ENCODE peak calls at places on chromosomes 1 and 21, in six cellular contexts. X is SK-N-SH, S is HCT116, V is HepG2, J is K562, P is H1. Y is an unnamed sample.

GRCh38 chr1:62318756-62319544 is at the start of gene KANK4:
- DNase-seq in X (peak), S (no peak), V (peak), J (no peak), P (no peak), Y (no peak)

GRCh38 chr1:25990702-25991395 is 7.0 kb downstream of the PAFAH2 start:
- DNase-seq in X (no peak), S (no peak), V (no peak), J (no peak), P (no peak), Y (no peak)

GRCh38 chr1:179247923-179248322 is 18.4 kb upstream of the ABL2 start:
- DNase-seq in X (no peak), S (no peak), V (no peak), J (no peak), P (no peak), Y (no peak)

GRCh38 chr1:35062518-35063196 is 16.5 kb upstream of the ZMYM1 start:
- DNase-seq in X (peak), S (no peak), V (no peak), J (peak), P (no peak), Y (peak)

GRCh38 chr21:44939532-44940115 is at the start of gene SLX9:
- DNase-seq in X (peak), S (peak), V (peak), J (peak), P (no peak), Y (no peak)

GRCh38 chr1:206954616-206955342 is 8.5 kb upstream of the PIGR start:
- DNase-seq in X (no peak), S (no peak), V (no peak), J (no peak), P (no peak), Y (no peak)

GRCh38 chr1:173255214-173255813 is 48.2 kb upstream of the TNFSF4 start:
- DNase-seq in X (peak), S (peak), V (peak), J (peak), P (no peak), Y (peak)

GRCh38 chr1:940121-941026 is 16.7 kb downstream of the SAMD11 start:
- DNase-seq in X (peak), S (no peak), V (peak), J (peak), P (no peak), Y (no peak)

GRCh38 chr1:218069180-218069579 is 215.9 kb upstream of the RRP15 start:
- DNase-seq in X (no peak), S (no peak), V (no peak), J (no peak), P (no peak), Y (no peak)

GRCh38 chr1:8955367-8955766 is 9.7 kb downstream of the CA6 start:
- DNase-seq in X (no peak), S (no peak), V (no peak), J (no peak), P (no peak), Y (no peak)

GRCh38 chr1:173870252-173871075 is 2.3 kb downstream of the ZBTB37 start:
- DNase-seq in X (peak), S (no peak), V (no peak), J (peak), P (no peak), Y (peak)

GRCh38 chr21:37580690-37581089 is 214.1 kb downstream of the DYRK1A start:
- DNase-seq in X (no peak), S (no peak), V (no peak), J (no peak), P (no peak), Y (no peak)

GRCh38 chr1:186634511-186634910 is 45.7 kb downstream of the PTGS2 start:
- DNase-seq in X (no peak), S (no peak), V (no peak), J (no peak), P (no peak), Y (no peak)

GRCh38 chr1:163897401-163898169 is 575.8 kb downstream of the NUF2 start:
- DNase-seq in X (no peak), S (no peak), V (no peak), J (no peak), P (no peak), Y (no peak)

GRCh38 chr1:16211824-16212223 is 628 bp downstream of the ARHGEF19 start:
- DNase-seq in X (no peak), S (no peak), V (no peak), J (no peak), P (no peak), Y (no peak)

GRCh38 chr1:247216246-247216645 is 39.6 kb upstream of the VN1R5 start:
- DNase-seq in X (no peak), S (no peak), V (no peak), J (no peak), P (no peak), Y (no peak)

GRCh38 chr1:220528049-220528678 is at the start of gene MARK1:
- DNase-seq in X (peak), S (no peak), V (no peak), J (peak), P (no peak), Y (no peak)

GRCh38 chr1:150387200-150387599 is 23.3 kb downstream of the RPRD2 start:
- DNase-seq in X (no peak), S (no peak), V (peak), J (no peak), P (no peak), Y (no peak)

GRCh38 chr1:70034403-70034802 is 171.0 kb downstream of the LRRC40 start:
- DNase-seq in X (peak), S (peak), V (peak), J (peak), P (no peak), Y (no peak)

GRCh38 chr1:91685994-91686393 is 185.3 kb downstream of the CDC7 start:
- DNase-seq in X (no peak), S (no peak), V (no peak), J (no peak), P (no peak), Y (no peak)

GRCh38 chr1:236129315-236129714 is 13.0 kb upstream of the GPR137B start:
- DNase-seq in X (no peak), S (no peak), V (no peak), J (no peak), P (no peak), Y (no peak)

GRCh38 chr1:187871177-187871576 is 1042.4 kb downstream of the PLA2G4A start:
- DNase-seq in X (peak), S (no peak), V (no peak), J (no peak), P (no peak), Y (no peak)

GRCh38 chr1:162676767-162677166 is 44.5 kb downstream of the DDR2 start:
- DNase-seq in X (no peak), S (no peak), V (no peak), J (no peak), P (no peak), Y (no peak)

GRCh38 chr1:183516725-183517124 is 44.4 kb downstream of the SMG7 start:
- DNase-seq in X (no peak), S (no peak), V (no peak), J (no peak), P (no peak), Y (no peak)

GRCh38 chr1:29542476-29543015 is 306.2 kb downstream of the PTPRU start:
- DNase-seq in X (no peak), S (no peak), V (no peak), J (no peak), P (no peak), Y (no peak)

GRCh38 chr1:109547412-109548320 is 749 bp upstream of the GNAI3 start:
- DNase-seq in X (no peak), S (no peak), V (no peak), J (no peak), P (no peak), Y (no peak)

GRCh38 chr1:184649500-184649899 is 105.2 kb downstream of the EDEM3 start:
- DNase-seq in X (no peak), S (no peak), V (no peak), J (no peak), P (no peak), Y (peak)

GRCh38 chr1:172446547-172446946 is 2.7 kb upstream of the PIGC start:
- DNase-seq in X (no peak), S (no peak), V (no peak), J (no peak), P (no peak), Y (no peak)

GRCh38 chr1:3402258-3403010 is 52.0 kb upstream of the ARHGEF16 start:
- DNase-seq in X (no peak), S (no peak), V (no peak), J (no peak), P (no peak), Y (no peak)

GRCh38 chr21:34836103-34836932 is 167.5 kb downstream of the CLIC6 start:
- DNase-seq in X (no peak), S (peak), V (peak), J (no peak), P (no peak), Y (no peak)

GRCh38 chr1:153976819-153977249 is 640 bp downstream of the JTB start:
- DNase-seq in X (peak), S (no peak), V (no peak), J (peak), P (no peak), Y (no peak)

GRCh38 chr1:44684525-44684924 is 10.0 kb downstream of the ARMH1 start:
- DNase-seq in X (no peak), S (no peak), V (no peak), J (no peak), P (no peak), Y (peak)

GRCh38 chr1:93608188-93609109 is 73.2 kb downstream of the BCAR3 start:
- DNase-seq in X (peak), S (no peak), V (no peak), J (no peak), P (no peak), Y (no peak)

GRCh38 chr1:160708118-160708517 is 3.5 kb downstream of the CD48 start:
- DNase-seq in X (no peak), S (no peak), V (no peak), J (no peak), P (no peak), Y (no peak)

GRCh38 chr21:15301014-15301413 is 236.2 kb upstream of the NRIP1 start:
- DNase-seq in X (no peak), S (no peak), V (no peak), J (no peak), P (no peak), Y (no peak)

DNA sequence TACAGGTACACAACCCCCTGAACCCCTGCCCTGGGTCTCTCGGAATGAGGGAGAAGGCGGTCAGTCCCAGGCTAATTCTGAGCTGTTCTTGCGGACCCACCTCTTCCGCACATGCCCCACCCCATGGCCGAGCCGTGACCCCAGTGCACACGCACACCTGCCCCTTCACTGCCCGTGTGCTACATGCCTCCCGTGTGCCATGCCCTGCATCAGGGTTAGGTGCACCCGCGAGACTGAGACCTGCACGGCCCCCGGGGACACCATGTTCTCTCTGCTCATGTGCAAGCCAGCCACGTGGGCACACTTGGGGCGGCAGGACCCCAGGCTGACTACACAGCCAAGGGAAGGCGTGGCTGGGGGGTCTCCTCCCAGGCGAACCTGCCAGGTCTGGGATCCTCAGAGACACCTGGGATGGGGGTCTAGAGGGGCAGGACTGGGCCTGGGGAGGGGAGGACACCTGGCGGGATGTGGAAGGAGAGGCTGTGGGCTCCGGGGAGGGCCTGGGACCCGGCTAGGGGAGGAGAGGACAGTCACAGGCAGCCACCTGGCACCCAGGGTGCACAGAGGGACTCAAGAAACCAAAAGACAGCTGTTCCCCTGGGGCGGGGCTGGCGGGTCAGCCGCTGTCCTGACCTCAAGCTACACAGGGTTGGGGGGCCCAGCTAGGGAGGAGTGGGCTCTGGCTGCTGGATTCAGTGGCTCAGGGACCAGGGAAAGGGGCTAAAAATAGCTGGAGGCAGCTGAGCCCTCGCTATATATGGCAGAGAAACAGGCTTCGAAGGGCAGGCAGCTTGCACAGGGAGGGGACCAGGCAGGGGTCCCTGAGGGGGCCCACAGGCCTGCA is 133.4 kb downstream of the CASZ1 start:
- DNase-seq in X (no peak), S (no peak), V (no peak), J (no peak), P (no peak), Y (no peak)
- TF ChIP-seq YY1 in X (no peak), S (no peak), V (no peak), J (no peak), P (no peak), Y (no peak)

GRCh38 chr21:42347601-42348327 is 3.0 kb downstream of the TFF2 start:
- DNase-seq in X (no peak), S (no peak), V (no peak), J (no peak), P (no peak), Y (no peak)
- TF ChIP-seq SIN3A in X (no peak), S (no peak), V (no peak), J (no peak), P (no peak), Y (no peak)

DNA sequence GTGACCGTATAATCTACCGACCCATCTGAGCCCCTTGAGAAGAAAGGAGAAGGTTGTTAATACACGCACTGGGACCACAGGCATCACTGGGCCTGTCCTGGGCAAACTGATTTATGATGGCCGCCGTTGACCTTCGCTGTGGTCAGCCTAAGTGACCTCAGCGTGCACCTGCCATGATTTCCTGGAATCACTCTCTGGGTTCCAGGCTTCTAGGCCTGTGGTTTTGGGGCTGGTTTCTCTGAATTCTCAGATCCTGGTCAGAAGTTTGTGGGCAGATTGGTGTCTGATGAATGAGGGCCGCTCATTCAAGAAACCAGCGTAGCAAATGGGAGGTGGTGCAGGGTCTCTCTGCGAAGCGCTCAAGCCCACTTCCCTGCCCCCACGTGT is 64.0 kb downstream of the SIK1 start:
- DNase-seq in X (no peak), S (no peak), V (no peak), J (no peak), P (no peak), Y (no peak)
- H3K27ac ChIP-seq in X (no peak), S (no peak), V (no peak), J (no peak), P (no peak), Y (peak)

GRCh38 chr21:45982256-45982757 is 737 bp downstream of the COL6A1 start:
- DNase-seq in X (peak), S (no peak), V (no peak), J (no peak), P (no peak), Y (no peak)

GRCh38 chr21:45984584-45985095 is 3.1 kb downstream of the COL6A1 start:
- DNase-seq in X (no peak), S (no peak), V (no peak), J (no peak), P (no peak), Y (no peak)

GRCh38 chr21:45983981-45984551 is 2.5 kb downstream of the COL6A1 start:
- DNase-seq in X (no peak), S (no peak), V (no peak), J (peak), P (no peak), Y (no peak)

GRCh38 chr21:45981641-45982255 is at the start of gene COL6A1:
- DNase-seq in X (peak), S (no peak), V (no peak), J (peak), P (no peak), Y (no peak)

GRCh38 chr21:45982758-45983731 is 1.5 kb downstream of the COL6A1 start:
- DNase-seq in X (peak), S (no peak), V (no peak), J (no peak), P (no peak), Y (no peak)
- TF ChIP-seq YY1 in X (no peak), S (no peak), V (no peak), J (no peak), P (no peak), Y (no peak)

Y was measured in GM12878.